ENCODE peak calls at places on chromosomes 5 and 9, in eight cellular contexts. A is HEK293T, O is NCI-H748 treated with DMSO at 0.1 percent for 48 hours, R is T-helper 17 cell, Z is Right ventricle myocardium superior, I is immature natural killer cell, C is testis, T is fibroblast of pulmonary artery. Q is an unnamed sample.

GRCh38 chr9:106896695-106897094 is 33.7 kb downstream of the ZNF462 start:
- DNase-seq in A (no peak), O (no peak), R (no peak), Z (no peak), I (no peak), C (no peak), T (no peak), Q (no peak)

GRCh38 chr5:129345213-129345925 is 114.7 kb upstream of the ADAMTS19 start:
- DNase-seq in A (no peak), O (no peak), R (no peak), Z (no peak), I (no peak), C (no peak), T (no peak), Q (no peak)

GRCh38 chr9:22469928-22470544 is 23.4 kb downstream of the DMRTA1 start:
- DNase-seq in A (peak; percentile 56), O (peak; percentile 48), R (no peak), Z (no peak), I (no peak), C (peak; percentile 52), T (peak; percentile 39), Q (peak; percentile 4)

GRCh38 chr5:61162832-61163567 is 732 bp upstream of the SMIM15 start:
- DNase-seq in A (no peak), O (peak; percentile 41), R (no peak), Z (no peak), I (no peak), C (peak; percentile 30), T (peak; percentile 39), Q (no peak)

GRCh38 chr5:71939452-71939932 is 167.8 kb upstream of the MAP1B start:
- DNase-seq in A (no peak), O (no peak), R (no peak), Z (no peak), I (no peak), C (no peak), T (no peak), Q (no peak)

GRCh38 chr5:174454464-174454863 is 269.9 kb upstream of the MSX2 start:
- DNase-seq in A (no peak), O (no peak), R (no peak), Z (no peak), I (peak; percentile 60), C (no peak), T (no peak), Q (no peak)

GRCh38 chr9:17088566-17088965 is 46.3 kb upstream of the CNTLN start:
- DNase-seq in A (no peak), O (no peak), R (no peak), Z (no peak), I (no peak), C (no peak), T (no peak), Q (no peak)

GRCh38 chr5:96297290-96297689 is 135.8 kb downstream of the PCSK1 start:
- DNase-seq in A (peak; percentile 13), O (no peak), R (no peak), Z (no peak), I (no peak), C (no peak), T (peak; percentile 75), Q (no peak)

GRCh38 chr5:140312067-140312790 is 9.3 kb upstream of the PFDN1 start:
- DNase-seq in A (no peak), O (no peak), R (no peak), Z (no peak), I (no peak), C (no peak), T (peak; percentile 94), Q (peak; percentile 9)

GRCh38 chr9:26954050-26954508 is 2.1 kb upstream of the IFT74 start:
- DNase-seq in A (no peak), O (no peak), R (no peak), Z (no peak), I (no peak), C (no peak), T (peak; percentile 18), Q (peak; percentile 19)

GRCh38 chr5:133273661-133274596 is 222.1 kb downstream of the HSPA4 start:
- DNase-seq in A (peak; percentile 15), O (no peak), R (no peak), Z (no peak), I (no peak), C (no peak), T (peak; percentile 60), Q (no peak)

GRCh38 chr9:137422668-137423000 is 328 bp downstream of the EXD3 start:
- DNase-seq in A (peak; percentile 54), O (no peak), R (no peak), Z (peak; percentile 53), I (no peak), C (no peak), T (no peak), Q (no peak)

GRCh38 chr5:56190500-56190899 is 42.6 kb downstream of the ANKRD55 start:
- DNase-seq in A (no peak), O (no peak), R (no peak), Z (no peak), I (no peak), C (peak; percentile 37), T (peak; percentile 94), Q (no peak)

GRCh38 chr5:53554444-53554843 is 6.0 kb upstream of the NDUFS4 start:
- DNase-seq in A (no peak), O (no peak), R (no peak), Z (no peak), I (no peak), C (no peak), T (no peak), Q (no peak)

GRCh38 chr9:89354471-89354870 is 36.2 kb downstream of the SECISBP2 start:
- DNase-seq in A (no peak), O (no peak), R (no peak), Z (no peak), I (no peak), C (no peak), T (no peak), Q (no peak)

GRCh38 chr5:45639038-45639437 is 57.1 kb downstream of the HCN1 start:
- DNase-seq in A (no peak), O (no peak), R (no peak), Z (no peak), I (no peak), C (no peak), T (no peak), Q (no peak)

GRCh38 chr5:107671742-107672211 is 1.0 kb upstream of the EFNA5 start:
- DNase-seq in A (peak; percentile 38), O (peak; percentile 84), R (no peak), Z (no peak), I (no peak), C (no peak), T (peak; percentile 70), Q (no peak)

GRCh38 chr9:18907927-18908625 is 124.9 kb downstream of the SAXO1 start:
- DNase-seq in A (no peak), O (no peak), R (no peak), Z (no peak), I (no peak), C (no peak), T (no peak), Q (no peak)

GRCh38 chr5:158212915-158213314 is 354.0 kb upstream of the CLINT1 start:
- DNase-seq in A (peak; percentile 54), O (no peak), R (no peak), Z (no peak), I (no peak), C (no peak), T (no peak), Q (no peak)

GRCh38 chr5:171462136-171462927 is 42.9 kb downstream of the FGF18 start:
- DNase-seq in A (no peak), O (no peak), R (no peak), Z (no peak), I (no peak), C (no peak), T (no peak), Q (no peak)

GRCh38 chr5:27308151-27308550 is 269.8 kb upstream of the CDH9 start:
- DNase-seq in A (no peak), O (no peak), R (no peak), Z (no peak), I (no peak), C (no peak), T (no peak), Q (no peak)

GRCh38 chr9:98038958-98039357 is 17.6 kb upstream of the NANS start:
- DNase-seq in A (no peak), O (no peak), R (no peak), Z (no peak), I (no peak), C (no peak), T (no peak), Q (no peak)

GRCh38 chr5:114999176-114999575 is 170.5 kb downstream of the TRIM36 start:
- DNase-seq in A (no peak), O (no peak), R (no peak), Z (no peak), I (no peak), C (no peak), T (no peak), Q (no peak)

GRCh38 chr5:133610489-133611356 is 1.6 kb downstream of the FSTL4 start:
- DNase-seq in A (peak; percentile 81), O (peak; percentile 45), R (no peak), Z (peak; percentile 72), I (no peak), C (peak; percentile 79), T (peak; percentile 28), Q (no peak)

GRCh38 chr9:114902773-114903589 is 27.4 kb downstream of the TNFSF8 start:
- DNase-seq in A (no peak), O (no peak), R (no peak), Z (no peak), I (peak; percentile 51), C (no peak), T (peak; percentile 48), Q (no peak)

GRCh38 chr5:179124853-179125788 is 64.9 kb downstream of the ZNF354C start:
- DNase-seq in A (no peak), O (no peak), R (no peak), Z (no peak), I (no peak), C (no peak), T (no peak), Q (no peak)